ENCODE peak calls at places on chromosomes 7 and 10, in seven cellular contexts. One of them, this sample, is unnamed.

GRCh38 chr10:112771733-112772132 is 178.3 kb upstream of the TCF7L2 start:
- DNase-seq in left ventricle myocardium superior: no peak
- DNase-seq in activated naive CD4-positive, alpha-beta T cell treated with Interleukin-2 at 50 U/mL for 16 hours: no peak
- DNase-seq in fibroblast of the aortic adventitia: no peak
- DNase-seq in stimulated activated CD4-positive, alpha-beta T cell treated with anti-CD3 and anti-CD28 coated beads, Interleukin-12 subunit alpha, Interleukin-12 subunit beta, amount 100 ng/mL, for 48 hours: no peak
- DNase-seq in osteocyte: no peak
- DNase-seq in Calu3: no peak
- DNase-seq in this sample: no peak

GRCh38 chr10:89836840-89837172 is 135.4 kb downstream of the KIF20B start:
- DNase-seq in left ventricle myocardium superior: peak; percentile 25
- DNase-seq in activated naive CD4-positive, alpha-beta T cell treated with Interleukin-2 at 50 U/mL for 16 hours: no peak
- DNase-seq in fibroblast of the aortic adventitia: no peak
- DNase-seq in stimulated activated CD4-positive, alpha-beta T cell treated with anti-CD3 and anti-CD28 coated beads, Interleukin-12 subunit alpha, Interleukin-12 subunit beta, amount 100 ng/mL, for 48 hours: no peak
- DNase-seq in osteocyte: no peak
- DNase-seq in Calu3: no peak
- DNase-seq in this sample: no peak

GRCh38 chr7:4074994-4075393 is 607.1 kb upstream of the FOXK1 start:
- DNase-seq in left ventricle myocardium superior: no peak
- DNase-seq in activated naive CD4-positive, alpha-beta T cell treated with Interleukin-2 at 50 U/mL for 16 hours: no peak
- DNase-seq in fibroblast of the aortic adventitia: no peak
- DNase-seq in stimulated activated CD4-positive, alpha-beta T cell treated with anti-CD3 and anti-CD28 coated beads, Interleukin-12 subunit alpha, Interleukin-12 subunit beta, amount 100 ng/mL, for 48 hours: no peak
- DNase-seq in osteocyte: peak; percentile 65
- DNase-seq in Calu3: peak; percentile 65
- DNase-seq in this sample: no peak

GRCh38 chr7:27661776-27662489 is 750 bp downstream of the HIBADH start:
- DNase-seq in left ventricle myocardium superior: no peak
- DNase-seq in activated naive CD4-positive, alpha-beta T cell treated with Interleukin-2 at 50 U/mL for 16 hours: peak; percentile 9
- DNase-seq in fibroblast of the aortic adventitia: peak; percentile 29
- DNase-seq in stimulated activated CD4-positive, alpha-beta T cell treated with anti-CD3 and anti-CD28 coated beads, Interleukin-12 subunit alpha, Interleukin-12 subunit beta, amount 100 ng/mL, for 48 hours: peak; percentile 3
- DNase-seq in osteocyte: no peak
- DNase-seq in Calu3: peak; percentile 52
- DNase-seq in this sample: no peak

GRCh38 chr7:6162331-6162620 is 110.1 kb downstream of the CYTH3 start:
- DNase-seq in left ventricle myocardium superior: peak; percentile 76
- DNase-seq in activated naive CD4-positive, alpha-beta T cell treated with Interleukin-2 at 50 U/mL for 16 hours: no peak
- DNase-seq in fibroblast of the aortic adventitia: no peak
- DNase-seq in stimulated activated CD4-positive, alpha-beta T cell treated with anti-CD3 and anti-CD28 coated beads, Interleukin-12 subunit alpha, Interleukin-12 subunit beta, amount 100 ng/mL, for 48 hours: no peak
- DNase-seq in osteocyte: no peak
- DNase-seq in Calu3: no peak
- DNase-seq in this sample: no peak

GRCh38 chr7:117020605-117021002 is 67.3 kb downstream of the ST7 start:
- DNase-seq in left ventricle myocardium superior: no peak
- DNase-seq in activated naive CD4-positive, alpha-beta T cell treated with Interleukin-2 at 50 U/mL for 16 hours: no peak
- DNase-seq in fibroblast of the aortic adventitia: no peak
- DNase-seq in stimulated activated CD4-positive, alpha-beta T cell treated with anti-CD3 and anti-CD28 coated beads, Interleukin-12 subunit alpha, Interleukin-12 subunit beta, amount 100 ng/mL, for 48 hours: no peak
- DNase-seq in osteocyte: no peak
- DNase-seq in Calu3: no peak
- DNase-seq in this sample: no peak

GRCh38 chr10:43390791-43391190 is 18.2 kb downstream of the HNRNPF start:
- DNase-seq in left ventricle myocardium superior: no peak
- DNase-seq in activated naive CD4-positive, alpha-beta T cell treated with Interleukin-2 at 50 U/mL for 16 hours: peak; percentile 29
- DNase-seq in fibroblast of the aortic adventitia: peak; percentile 66
- DNase-seq in stimulated activated CD4-positive, alpha-beta T cell treated with anti-CD3 and anti-CD28 coated beads, Interleukin-12 subunit alpha, Interleukin-12 subunit beta, amount 100 ng/mL, for 48 hours: no peak
- DNase-seq in osteocyte: no peak
- DNase-seq in Calu3: peak; percentile 46
- DNase-seq in this sample: no peak

GRCh38 chr10:44293842-44294241 is 91.1 kb downstream of the CXCL12 start:
- DNase-seq in left ventricle myocardium superior: peak; percentile 61
- DNase-seq in activated naive CD4-positive, alpha-beta T cell treated with Interleukin-2 at 50 U/mL for 16 hours: no peak
- DNase-seq in fibroblast of the aortic adventitia: peak; percentile 71
- DNase-seq in stimulated activated CD4-positive, alpha-beta T cell treated with anti-CD3 and anti-CD28 coated beads, Interleukin-12 subunit alpha, Interleukin-12 subunit beta, amount 100 ng/mL, for 48 hours: no peak
- DNase-seq in osteocyte: no peak
- DNase-seq in Calu3: no peak
- DNase-seq in this sample: no peak

GRCh38 chr10:80536361-80536835 is 1.3 kb upstream of the SH2D4B start:
- DNase-seq in left ventricle myocardium superior: no peak
- DNase-seq in activated naive CD4-positive, alpha-beta T cell treated with Interleukin-2 at 50 U/mL for 16 hours: no peak
- DNase-seq in fibroblast of the aortic adventitia: no peak
- DNase-seq in stimulated activated CD4-positive, alpha-beta T cell treated with anti-CD3 and anti-CD28 coated beads, Interleukin-12 subunit alpha, Interleukin-12 subunit beta, amount 100 ng/mL, for 48 hours: no peak
- DNase-seq in osteocyte: no peak
- DNase-seq in Calu3: no peak
- DNase-seq in this sample: no peak

GRCh38 chr7:116525298-116525912 is 569 bp downstream of the CAV1 start:
- DNase-seq in left ventricle myocardium superior: peak; percentile 76
- DNase-seq in activated naive CD4-positive, alpha-beta T cell treated with Interleukin-2 at 50 U/mL for 16 hours: peak; percentile 28
- DNase-seq in fibroblast of the aortic adventitia: peak; percentile 27
- DNase-seq in stimulated activated CD4-positive, alpha-beta T cell treated with anti-CD3 and anti-CD28 coated beads, Interleukin-12 subunit alpha, Interleukin-12 subunit beta, amount 100 ng/mL, for 48 hours: peak; percentile 26
- DNase-seq in osteocyte: no peak
- DNase-seq in Calu3: peak; percentile 44
- DNase-seq in this sample: no peak

GRCh38 chr7:151185762-151186639 is 1.0 kb downstream of the ASB10 start:
- DNase-seq in left ventricle myocardium superior: no peak
- DNase-seq in activated naive CD4-positive, alpha-beta T cell treated with Interleukin-2 at 50 U/mL for 16 hours: no peak
- DNase-seq in fibroblast of the aortic adventitia: no peak
- DNase-seq in stimulated activated CD4-positive, alpha-beta T cell treated with anti-CD3 and anti-CD28 coated beads, Interleukin-12 subunit alpha, Interleukin-12 subunit beta, amount 100 ng/mL, for 48 hours: no peak
- DNase-seq in osteocyte: no peak
- DNase-seq in Calu3: no peak
- DNase-seq in this sample: no peak

GRCh38 chr10:93461807-93462178 is 20.3 kb downstream of the MYOF start:
- DNase-seq in left ventricle myocardium superior: no peak
- DNase-seq in activated naive CD4-positive, alpha-beta T cell treated with Interleukin-2 at 50 U/mL for 16 hours: no peak
- DNase-seq in fibroblast of the aortic adventitia: peak; percentile 65
- DNase-seq in stimulated activated CD4-positive, alpha-beta T cell treated with anti-CD3 and anti-CD28 coated beads, Interleukin-12 subunit alpha, Interleukin-12 subunit beta, amount 100 ng/mL, for 48 hours: no peak
- DNase-seq in osteocyte: no peak
- DNase-seq in Calu3: peak; percentile 66
- DNase-seq in this sample: no peak

GRCh38 chr10:14438057-14438456 is 107.3 kb upstream of the FRMD4A start:
- DNase-seq in left ventricle myocardium superior: no peak
- DNase-seq in activated naive CD4-positive, alpha-beta T cell treated with Interleukin-2 at 50 U/mL for 16 hours: no peak
- DNase-seq in fibroblast of the aortic adventitia: no peak
- DNase-seq in stimulated activated CD4-positive, alpha-beta T cell treated with anti-CD3 and anti-CD28 coated beads, Interleukin-12 subunit alpha, Interleukin-12 subunit beta, amount 100 ng/mL, for 48 hours: no peak
- DNase-seq in osteocyte: no peak
- DNase-seq in Calu3: no peak
- DNase-seq in this sample: no peak

GRCh38 chr10:43045631-43046287 is 31.1 kb upstream of the RET start:
- DNase-seq in left ventricle myocardium superior: peak; percentile 11
- DNase-seq in activated naive CD4-positive, alpha-beta T cell treated with Interleukin-2 at 50 U/mL for 16 hours: no peak
- DNase-seq in fibroblast of the aortic adventitia: no peak
- DNase-seq in stimulated activated CD4-positive, alpha-beta T cell treated with anti-CD3 and anti-CD28 coated beads, Interleukin-12 subunit alpha, Interleukin-12 subunit beta, amount 100 ng/mL, for 48 hours: no peak
- DNase-seq in osteocyte: no peak
- DNase-seq in Calu3: no peak
- DNase-seq in this sample: no peak

GRCh38 chr10:89390875-89391576 is 1.4 kb upstream of the IFIT1 start:
- DNase-seq in left ventricle myocardium superior: no peak
- DNase-seq in activated naive CD4-positive, alpha-beta T cell treated with Interleukin-2 at 50 U/mL for 16 hours: no peak
- DNase-seq in fibroblast of the aortic adventitia: no peak
- DNase-seq in stimulated activated CD4-positive, alpha-beta T cell treated with anti-CD3 and anti-CD28 coated beads, Interleukin-12 subunit alpha, Interleukin-12 subunit beta, amount 100 ng/mL, for 48 hours: no peak
- DNase-seq in osteocyte: no peak
- DNase-seq in Calu3: no peak
- DNase-seq in this sample: no peak

GRCh38 chr10:124138195-124138882 is 44.9 kb upstream of the CHST15 start:
- DNase-seq in left ventricle myocardium superior: no peak
- DNase-seq in activated naive CD4-positive, alpha-beta T cell treated with Interleukin-2 at 50 U/mL for 16 hours: no peak
- DNase-seq in fibroblast of the aortic adventitia: peak; percentile 59
- DNase-seq in stimulated activated CD4-positive, alpha-beta T cell treated with anti-CD3 and anti-CD28 coated beads, Interleukin-12 subunit alpha, Interleukin-12 subunit beta, amount 100 ng/mL, for 48 hours: no peak
- DNase-seq in osteocyte: no peak
- DNase-seq in Calu3: no peak
- DNase-seq in this sample: no peak

GRCh38 chr7:23864984-23865383 is 155.0 kb downstream of the STK31 start:
- DNase-seq in left ventricle myocardium superior: no peak
- DNase-seq in activated naive CD4-positive, alpha-beta T cell treated with Interleukin-2 at 50 U/mL for 16 hours: no peak
- DNase-seq in fibroblast of the aortic adventitia: peak; percentile 82
- DNase-seq in stimulated activated CD4-positive, alpha-beta T cell treated with anti-CD3 and anti-CD28 coated beads, Interleukin-12 subunit alpha, Interleukin-12 subunit beta, amount 100 ng/mL, for 48 hours: no peak
- DNase-seq in osteocyte: no peak
- DNase-seq in Calu3: no peak
- DNase-seq in this sample: no peak

GRCh38 chr7:44072364-44073231 is 7.2 kb upstream of the PGAM2 start:
- DNase-seq in left ventricle myocardium superior: peak; percentile 87
- DNase-seq in activated naive CD4-positive, alpha-beta T cell treated with Interleukin-2 at 50 U/mL for 16 hours: peak; percentile 38
- DNase-seq in fibroblast of the aortic adventitia: peak; percentile 92
- DNase-seq in stimulated activated CD4-positive, alpha-beta T cell treated with anti-CD3 and anti-CD28 coated beads, Interleukin-12 subunit alpha, Interleukin-12 subunit beta, amount 100 ng/mL, for 48 hours: no peak
- DNase-seq in osteocyte: peak; percentile 92
- DNase-seq in Calu3: peak; percentile 96
- DNase-seq in this sample: no peak

GRCh38 chr7:29035044-29035740 is 77.1 kb upstream of the TRIL start:
- DNase-seq in left ventricle myocardium superior: no peak
- DNase-seq in activated naive CD4-positive, alpha-beta T cell treated with Interleukin-2 at 50 U/mL for 16 hours: no peak
- DNase-seq in fibroblast of the aortic adventitia: peak; percentile 66
- DNase-seq in stimulated activated CD4-positive, alpha-beta T cell treated with anti-CD3 and anti-CD28 coated beads, Interleukin-12 subunit alpha, Interleukin-12 subunit beta, amount 100 ng/mL, for 48 hours: no peak
- DNase-seq in osteocyte: no peak
- DNase-seq in Calu3: peak; percentile 75
- DNase-seq in this sample: no peak

GRCh38 chr10:14039968-14040668 is 290.6 kb downstream of the FRMD4A start:
- DNase-seq in left ventricle myocardium superior: no peak
- DNase-seq in activated naive CD4-positive, alpha-beta T cell treated with Interleukin-2 at 50 U/mL for 16 hours: no peak
- DNase-seq in fibroblast of the aortic adventitia: peak; percentile 94
- DNase-seq in stimulated activated CD4-positive, alpha-beta T cell treated with anti-CD3 and anti-CD28 coated beads, Interleukin-12 subunit alpha, Interleukin-12 subunit beta, amount 100 ng/mL, for 48 hours: no peak
- DNase-seq in osteocyte: no peak
- DNase-seq in Calu3: no peak
- DNase-seq in this sample: no peak

GRCh38 chr10:124156524-124157225 is 63.3 kb upstream of the CHST15 start:
- DNase-seq in left ventricle myocardium superior: peak; percentile 64
- DNase-seq in activated naive CD4-positive, alpha-beta T cell treated with Interleukin-2 at 50 U/mL for 16 hours: no peak
- DNase-seq in fibroblast of the aortic adventitia: no peak
- DNase-seq in stimulated activated CD4-positive, alpha-beta T cell treated with anti-CD3 and anti-CD28 coated beads, Interleukin-12 subunit alpha, Interleukin-12 subunit beta, amount 100 ng/mL, for 48 hours: no peak
- DNase-seq in osteocyte: no peak
- DNase-seq in Calu3: peak; percentile 6
- DNase-seq in this sample: no peak

GRCh38 chr7:112500619-112501018 is 19.8 kb downstream of the LSMEM1 start:
- DNase-seq in left ventricle myocardium superior: no peak
- DNase-seq in activated naive CD4-positive, alpha-beta T cell treated with Interleukin-2 at 50 U/mL for 16 hours: no peak
- DNase-seq in fibroblast of the aortic adventitia: peak; percentile 31
- DNase-seq in stimulated activated CD4-positive, alpha-beta T cell treated with anti-CD3 and anti-CD28 coated beads, Interleukin-12 subunit alpha, Interleukin-12 subunit beta, amount 100 ng/mL, for 48 hours: no peak
- DNase-seq in osteocyte: no peak
- DNase-seq in Calu3: no peak
- DNase-seq in this sample: no peak

GRCh38 chr7:130982160-130982638 is 248.2 kb upstream of the KLF14 start:
- DNase-seq in left ventricle myocardium superior: no peak
- DNase-seq in activated naive CD4-positive, alpha-beta T cell treated with Interleukin-2 at 50 U/mL for 16 hours: no peak
- DNase-seq in fibroblast of the aortic adventitia: peak; percentile 58
- DNase-seq in stimulated activated CD4-positive, alpha-beta T cell treated with anti-CD3 and anti-CD28 coated beads, Interleukin-12 subunit alpha, Interleukin-12 subunit beta, amount 100 ng/mL, for 48 hours: no peak
- DNase-seq in osteocyte: no peak
- DNase-seq in Calu3: no peak
- DNase-seq in this sample: no peak

GRCh38 chr10:47421057-47421952 is 37.2 kb upstream of the ZNF488 start:
- DNase-seq in left ventricle myocardium superior: peak; percentile 10
- DNase-seq in activated naive CD4-positive, alpha-beta T cell treated with Interleukin-2 at 50 U/mL for 16 hours: no peak
- DNase-seq in fibroblast of the aortic adventitia: peak; percentile 81
- DNase-seq in stimulated activated CD4-positive, alpha-beta T cell treated with anti-CD3 and anti-CD28 coated beads, Interleukin-12 subunit alpha, Interleukin-12 subunit beta, amount 100 ng/mL, for 48 hours: no peak
- DNase-seq in osteocyte: peak; percentile 75
- DNase-seq in Calu3: peak; percentile 50
- DNase-seq in this sample: no peak

GRCh38 chr10:28661035-28661434 is 16.3 kb upstream of the BAMBI start:
- DNase-seq in left ventricle myocardium superior: no peak
- DNase-seq in activated naive CD4-positive, alpha-beta T cell treated with Interleukin-2 at 50 U/mL for 16 hours: no peak
- DNase-seq in fibroblast of the aortic adventitia: peak; percentile 92
- DNase-seq in stimulated activated CD4-positive, alpha-beta T cell treated with anti-CD3 and anti-CD28 coated beads, Interleukin-12 subunit alpha, Interleukin-12 subunit beta, amount 100 ng/mL, for 48 hours: no peak
- DNase-seq in osteocyte: no peak
- DNase-seq in Calu3: peak; percentile 41
- DNase-seq in this sample: no peak

GRCh38 chr7:111982804-111983203 is 223.4 kb downstream of the DOCK4 start:
- DNase-seq in left ventricle myocardium superior: no peak
- DNase-seq in activated naive CD4-positive, alpha-beta T cell treated with Interleukin-2 at 50 U/mL for 16 hours: no peak
- DNase-seq in fibroblast of the aortic adventitia: peak; percentile 59
- DNase-seq in stimulated activated CD4-positive, alpha-beta T cell treated with anti-CD3 and anti-CD28 coated beads, Interleukin-12 subunit alpha, Interleukin-12 subunit beta, amount 100 ng/mL, for 48 hours: no peak
- DNase-seq in osteocyte: no peak
- DNase-seq in Calu3: no peak
- DNase-seq in this sample: no peak

GRCh38 chr7:33965116-33965827 is 59.9 kb downstream of the BMPER start:
- DNase-seq in left ventricle myocardium superior: no peak
- DNase-seq in activated naive CD4-positive, alpha-beta T cell treated with Interleukin-2 at 50 U/mL for 16 hours: no peak
- DNase-seq in fibroblast of the aortic adventitia: peak; percentile 91
- DNase-seq in stimulated activated CD4-positive, alpha-beta T cell treated with anti-CD3 and anti-CD28 coated beads, Interleukin-12 subunit alpha, Interleukin-12 subunit beta, amount 100 ng/mL, for 48 hours: no peak
- DNase-seq in osteocyte: no peak
- DNase-seq in Calu3: no peak
- DNase-seq in this sample: no peak